ENCODE peak calls at places on chromosomes 7 and 10, in eight cellular contexts. H, A, E, B, P, I, K and F are unnamed samples. For H3K4me1, the result is how much of the 10 kb centered on the place peaks cover.

GRCh38 chr10:74730246-74730645 is 96.2 kb upstream of the KAT6B start:
- DNase-seq in H (no peak), A (no peak), E (no peak), B (no peak), P (no peak), I (no peak), K (no peak), F (no peak)

GRCh38 chr10:88117227-88117626 is 253.8 kb downstream of the PTEN start:
- DNase-seq in H (no peak), A (no peak), E (no peak), B (no peak), P (no peak), I (no peak), K (no peak), F (no peak)

GRCh38 chr7:148303295-148304013 is 287.1 kb upstream of the C7orf33 start:
- DNase-seq in H (peak), A (peak), E (no peak), B (peak), P (no peak), I (peak), K (peak), F (peak)

GRCh38 chr10:60299961-60300883 is 89.5 kb downstream of the ANK3 start:
- DNase-seq in H (peak), A (no peak), E (peak), B (no peak), P (no peak), I (no peak), K (peak), F (peak)

GRCh38 chr10:78301891-78302738 is 268.5 kb downstream of the RPS24 start:
- DNase-seq in H (peak), A (no peak), E (peak), B (no peak), P (no peak), I (no peak), K (peak), F (no peak)

GRCh38 chr7:22184549-22185199 is 172.3 kb downstream of the RAPGEF5 start:
- DNase-seq in H (no peak), A (no peak), E (no peak), B (no peak), P (no peak), I (no peak), K (no peak), F (no peak)

GRCh38 chr10:94680544-94680943 is 3.0 kb upstream of the CYP2C18 start:
- DNase-seq in H (no peak), A (no peak), E (no peak), B (no peak), P (no peak), I (no peak), K (no peak), F (no peak)

GRCh38 chr10:110686941-110687340 is 42.8 kb downstream of the RBM20 start:
- DNase-seq in H (no peak), A (no peak), E (peak), B (no peak), P (no peak), I (no peak), K (no peak), F (no peak)

GRCh38 chr7:5421626-5422323 is 1.9 kb downstream of the TNRC18 start:
- DNase-seq in H (peak), A (no peak), E (peak), B (peak), P (peak), I (peak), K (peak), F (peak)

GRCh38 chr7:362416-363096 is 72.6 kb downstream of the FOXL3 start:
- DNase-seq in H (no peak), A (no peak), E (peak), B (no peak), P (no peak), I (no peak), K (no peak), F (peak)

GRCh38 chr7:116500071-116500853 is 724 bp downstream of the CAV2 start:
- DNase-seq in H (peak), A (peak), E (peak), B (peak), P (peak), I (no peak), K (peak), F (peak)

GRCh38 chr10:97991875-97992274 is 38.5 kb downstream of the CRTAC1 start:
- DNase-seq in H (no peak), A (no peak), E (peak), B (no peak), P (no peak), I (no peak), K (no peak), F (peak)

GRCh38 chr7:127819975-127820778 is 168.2 kb downstream of the SND1 start:
- DNase-seq in H (no peak), A (no peak), E (peak), B (no peak), P (no peak), I (no peak), K (no peak), F (no peak)

GRCh38 chr10:132878091-132878729 is 64.2 kb downstream of the CFAP46 start:
- DNase-seq in H (no peak), A (peak), E (no peak), B (no peak), P (peak), I (no peak), K (peak), F (peak)

GRCh38 chr7:18727094-18727870 is 231.7 kb downstream of the HDAC9 start:
- DNase-seq in H (no peak), A (no peak), E (peak), B (no peak), P (no peak), I (no peak), K (no peak), F (no peak)

GRCh38 chr7:2894118-2894940 is 50.2 kb upstream of the GNA12 start:
- DNase-seq in H (no peak), A (no peak), E (no peak), B (no peak), P (peak), I (no peak), K (no peak), F (no peak)

GRCh38 chr10:79179404-79180309 is 110.9 kb downstream of the ZMIZ1 start:
- DNase-seq in H (no peak), A (no peak), E (no peak), B (peak), P (no peak), I (no peak), K (peak), F (no peak)

GRCh38 chr10:4131407-4132215 is 346.6 kb upstream of the KLF6 start:
- DNase-seq in H (no peak), A (no peak), E (peak), B (no peak), P (no peak), I (no peak), K (no peak), F (no peak)

GRCh38 chr7:151705744-151706567 is 171.0 kb downstream of the PRKAG2 start:
- DNase-seq in H (no peak), A (no peak), E (peak), B (no peak), P (no peak), I (no peak), K (peak), F (peak)

GRCh38 chr10:89086801-89087513 is 96.4 kb downstream of the FAS start:
- DNase-seq in H (peak), A (peak), E (peak), B (no peak), P (peak), I (peak), K (peak), F (peak)

GRCh38 chr10:116084166-116084565 is 188.8 kb downstream of the GFRA1 start:
- DNase-seq in H (no peak), A (no peak), E (peak), B (no peak), P (no peak), I (no peak), K (no peak), F (no peak)

GRCh38 chr10:20767028-20767427 is 130.1 kb downstream of the NEBL start:
- DNase-seq in H (no peak), A (no peak), E (peak), B (no peak), P (no peak), I (no peak), K (no peak), F (no peak)

GRCh38 chr7:87226495-87226894 is 7.0 kb upstream of the TMEM243 start:
- DNase-seq in H (no peak), A (no peak), E (no peak), B (no peak), P (no peak), I (no peak), K (no peak), F (no peak)

GRCh38 chr10:122168598-122168997 is 102.5 kb upstream of the BTBD16 start:
- DNase-seq in H (no peak), A (no peak), E (no peak), B (no peak), P (no peak), I (no peak), K (no peak), F (no peak)

GRCh38 chr10:62637249-62638061 is 167.1 kb upstream of the ADO start:
- DNase-seq in H (peak), A (no peak), E (peak), B (no peak), P (peak), I (no peak), K (no peak), F (no peak)

GRCh38 chr10:87503892-87504291 is 801 bp upstream of the MINPP1 start:
- DNase-seq in H (no peak), A (no peak), E (peak), B (no peak), P (no peak), I (no peak), K (no peak), F (no peak)

GRCh38 chr10:129095980-129096339 is 371.1 kb upstream of the MGMT start:
- DNase-seq in H (no peak), A (no peak), E (peak), B (no peak), P (no peak), I (no peak), K (no peak), F (no peak)

GRCh38 chr7:127822822-127823508 is 171.0 kb downstream of the SND1 start:
- DNase-seq in H (no peak), A (no peak), E (no peak), B (no peak), P (no peak), I (no peak), K (no peak), F (no peak)

GRCh38 chr10:72292223-72292691 is 18.5 kb downstream of the DDIT4 start:
- DNase-seq in H (no peak), A (no peak), E (no peak), B (no peak), P (peak), I (no peak), K (peak), F (no peak)

GRCh38 chr7:128869138-128869943 is 6.7 kb downstream of the ATP6V1F start:
- DNase-seq in H (peak), A (no peak), E (peak), B (peak), P (peak), I (no peak), K (peak), F (peak)

GRCh38 chr7:11935905-11936304 is 103.9 kb upstream of the THSD7A start:
- DNase-seq in H (no peak), A (no peak), E (no peak), B (no peak), P (no peak), I (no peak), K (no peak), F (no peak)

GRCh38 chr10:85642421-85643170 is 724.0 kb downstream of the GRID1 start:
- DNase-seq in H (no peak), A (no peak), E (no peak), B (no peak), P (no peak), I (no peak), K (peak), F (no peak)
- H3K27ac ChIP-seq in H (no peak), A (peak), E (no peak), B (no peak), P (no peak), I (peak), K (peak), F (no peak)

DNA sequence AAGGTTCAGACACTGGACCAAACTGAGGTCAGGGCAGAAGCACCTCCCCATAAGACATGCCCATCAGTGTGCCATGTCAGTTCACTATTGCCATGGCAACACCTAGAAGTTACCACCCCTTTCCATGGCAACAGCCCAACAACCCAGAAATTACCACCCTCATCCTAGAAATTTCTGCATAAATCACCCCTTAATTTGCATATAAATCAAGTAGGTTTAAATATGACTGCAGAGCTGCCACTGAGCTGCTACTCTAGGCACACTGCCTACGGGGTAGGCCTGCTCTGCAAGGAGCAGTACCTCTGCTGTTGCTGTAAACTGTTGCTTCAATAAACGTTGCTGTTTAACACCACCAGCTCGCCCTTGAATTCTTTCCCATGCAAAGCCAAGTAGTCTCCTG is 12.7 kb downstream of the STEAP2 start:
- DNase-seq in H (no peak), A (no peak), E (no peak), B (no peak), P (no peak), I (no peak), K (no peak), F (no peak)
- TF ChIP-seq POLR2A in H (no peak), A (no peak), E (no peak), B (no peak), P (no peak), I (no peak), K (no peak), F (no peak)

GRCh38 chr10:95794195-95794594 is 38.2 kb downstream of the ENTPD1 start:
- DNase-seq in H (no peak), A (no peak), E (no peak), B (no peak), P (no peak), I (no peak), K (no peak), F (no peak)
- H3K4me1 ChIP-seq in H (under half), A (under half), E (under half), B (under half), P (under half), I (under half), K (under half), F (under half)

GRCh38 chr7:130140551-130141160 is 64.5 kb downstream of the TMEM209 start:
- DNase-seq in H (no peak), A (no peak), E (no peak), B (peak), P (no peak), I (no peak), K (no peak), F (peak)
- H3K27ac ChIP-seq in H (no peak), A (no peak), E (no peak), B (peak), P (peak), I (peak), K (peak), F (peak)

GRCh38 chr7:108003591-108003935 is 602 bp upstream of the LAMB1 start:
- DNase-seq in H (no peak), A (no peak), E (no peak), B (no peak), P (no peak), I (no peak), K (no peak), F (no peak)

GRCh38 chr7:108002726-108003590 is at the start of gene LAMB1:
- DNase-seq in H (peak), A (no peak), E (peak), B (peak), P (peak), I (peak), K (peak), F (peak)

GRCh38 chr7:108001759-108002725 is 919 bp downstream of the LAMB1 start:
- DNase-seq in H (peak), A (no peak), E (peak), B (peak), P (no peak), I (no peak), K (peak), F (no peak)

GRCh38 chr7:108007280-108007679 is 4.3 kb upstream of the LAMB1 start:
- DNase-seq in H (no peak), A (no peak), E (no peak), B (no peak), P (no peak), I (no peak), K (no peak), F (no peak)

GRCh38 chr7:108004220-108005142 is 1.5 kb upstream of the LAMB1 start:
- DNase-seq in H (no peak), A (no peak), E (peak), B (no peak), P (no peak), I (no peak), K (no peak), F (no peak)
- TF ChIP-seq POLR2A in H (no peak), A (no peak), E (no peak), B (no peak), P (no peak), I (no peak), K (no peak), F (no peak)

GRCh38 chr10:42989481-42989921 is 87.4 kb upstream of the RET start:
- DNase-seq in H (no peak), A (peak), E (no peak), B (peak), P (no peak), I (no peak), K (no peak), F (no peak)
- H3K4me1 ChIP-seq in H (under half), A (under half), E (under half), B (under half), P (under half), I (under half), K (under half), F (under half)

GRCh38 chr7:37225255-37226012 is 223.2 kb downstream of the ELMO1 start:
- DNase-seq in H (no peak), A (no peak), E (no peak), B (no peak), P (no peak), I (no peak), K (no peak), F (no peak)
- H3K27ac ChIP-seq in H (no peak), A (no peak), E (no peak), B (no peak), P (no peak), I (no peak), K (no peak), F (no peak)

DNA sequence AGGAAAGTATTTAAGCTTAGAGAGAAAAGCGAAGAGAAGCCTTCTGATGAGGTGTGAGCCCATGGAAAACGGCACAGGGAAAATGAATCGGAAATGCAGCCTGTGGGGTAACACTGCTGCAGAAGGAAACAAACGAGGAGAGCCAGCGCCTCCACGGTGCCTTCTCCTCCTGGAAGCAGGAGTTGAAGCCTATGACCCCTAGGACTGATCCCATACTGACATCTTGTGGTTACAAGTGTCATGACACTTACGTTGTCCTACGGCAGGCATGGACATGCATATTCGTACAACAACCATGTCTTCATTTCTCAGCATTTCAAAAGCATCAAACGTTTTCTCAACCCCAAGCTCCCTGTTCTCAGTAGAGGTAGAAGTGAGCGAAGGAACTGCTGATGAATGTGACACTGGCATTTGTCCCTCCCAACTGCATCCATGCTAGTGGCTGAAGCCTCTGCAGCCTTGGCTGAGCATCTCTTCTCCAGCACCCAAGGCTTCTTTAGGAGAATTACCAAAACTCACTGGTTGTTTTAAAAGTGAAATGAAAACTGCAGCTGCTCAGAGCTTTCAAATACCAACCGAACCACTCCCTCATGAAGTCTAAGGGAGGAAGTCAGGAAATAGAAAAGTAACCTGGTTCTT is 160.2 kb downstream of the JAZF1 start:
- DNase-seq in H (peak), A (peak), E (peak), B (peak), P (peak), I (peak), K (peak), F (peak)
- TF ChIP-seq POLR2A in H (no peak), A (no peak), E (no peak), B (no peak), P (no peak), I (no peak), K (no peak), F (no peak)

GRCh38 chr10:92024700-92025099 is 101.1 kb downstream of the BTAF1 start:
- DNase-seq in H (no peak), A (no peak), E (peak), B (no peak), P (no peak), I (no peak), K (no peak), F (no peak)

GRCh38 chr10:92031580-92031979 is 108.0 kb downstream of the BTAF1 start:
- DNase-seq in H (no peak), A (no peak), E (no peak), B (no peak), P (no peak), I (no peak), K (no peak), F (no peak)

GRCh38 chr10:92027141-92027540 is 103.6 kb downstream of the BTAF1 start:
- DNase-seq in H (no peak), A (no peak), E (peak), B (no peak), P (no peak), I (no peak), K (no peak), F (no peak)
- H3K4me1 ChIP-seq in H (under half), A (under half), E (under half), B (under half), P (under half), I (under half), K (under half), F (under half)